ENCODE peak calls at places on chromosome 15, in four cellular contexts. P, J, U and E are unnamed samples.

GRCh38 chr15:81959196-81959595 is 86.6 kb downstream of the MEX3B start:
- DNase-seq in P (no peak), J (no peak), U (no peak), E (no peak)

GRCh38 chr15:69793783-69794451 is 303.8 kb downstream of the TLE3 start:
- DNase-seq in P (no peak), U (no peak), J (no peak), E (no peak)

GRCh38 chr15:84840741-84841429 is 23.7 kb downstream of the ALPK3 start:
- DNase-seq in U (peak), J (no peak), P (no peak), E (peak)

GRCh38 chr15:99440551-99441426 is 125.0 kb upstream of the MEF2A start:
- DNase-seq in J (no peak), U (peak), P (no peak), E (no peak)

GRCh38 chr15:95799286-95800187 is 531.0 kb upstream of the NR2F2 start:
- DNase-seq in U (no peak), J (no peak), P (no peak), E (peak)

GRCh38 chr15:82737975-82738374 is 28.3 kb upstream of the AP3B2 start:
- DNase-seq in P (no peak), J (no peak), U (no peak), E (no peak)

GRCh38 chr15:37093480-37094410 is 6.6 kb downstream of the MEIS2 start:
- DNase-seq in J (no peak), U (no peak), P (no peak), E (peak)

GRCh38 chr15:85854345-85855097 is 59.8 kb upstream of the KLHL25 start:
- DNase-seq in J (peak), U (peak), P (peak), E (peak)

GRCh38 chr15:68301300-68301699 is 23.8 kb downstream of the FEM1B start:
- DNase-seq in U (peak), J (no peak), P (no peak), E (no peak)

GRCh38 chr15:89356634-89357298 is 22.1 kb upstream of the POLG start:
- DNase-seq in P (no peak), J (no peak), U (no peak), E (no peak)

GRCh38 chr15:73937726-73938125 is 11.5 kb downstream of the LOXL1 start:
- DNase-seq in U (no peak), P (no peak), J (no peak), E (no peak)

GRCh38 chr15:98770984-98771383 is 122.6 kb downstream of the IGF1R start:
- DNase-seq in P (no peak), J (no peak), U (no peak), E (no peak)

GRCh38 chr15:74317820-74318375 is 49.5 kb downstream of the CYP11A1 start:
- DNase-seq in J (no peak), P (no peak), U (peak), E (peak)

GRCh38 chr15:63223463-63223862 is 34.1 kb downstream of the RAB8B start:
- DNase-seq in J (no peak), P (no peak), U (no peak), E (no peak)

GRCh38 chr15:63884953-63885352 is 51.2 kb upstream of the HERC1 start:
- DNase-seq in J (no peak), P (no peak), U (no peak), E (no peak)

GRCh38 chr15:94532226-94532625 is 300.9 kb downstream of the MCTP2 start:
- DNase-seq in U (no peak), J (no peak), P (no peak), E (no peak)

GRCh38 chr15:41585140-41586047 is 26.4 kb downstream of the TYRO3 start:
- DNase-seq in U (peak), P (peak), J (peak), E (peak)

GRCh38 chr15:101004500-101004899 is 85.3 kb downstream of the LRRK1 start:
- DNase-seq in J (no peak), U (no peak), P (no peak), E (no peak)

GRCh38 chr15:52183562-52184173 is 7.5 kb downstream of the GNB5 start:
- DNase-seq in J (peak), U (no peak), P (peak), E (peak)

GRCh38 chr15:89836255-89837133 is 21.8 kb upstream of the ANPEP start:
- DNase-seq in P (no peak), U (no peak), J (no peak), E (peak)

GRCh38 chr15:35921051-35921450 is 375.1 kb upstream of the DPH6 start:
- DNase-seq in J (no peak), U (no peak), P (no peak), E (no peak)

GRCh38 chr15:45457641-45458539 is 64.7 kb downstream of the SLC30A4 start:
- DNase-seq in J (peak), U (peak), P (peak), E (peak)

GRCh38 chr15:45715528-45715927 is 80.7 kb downstream of the SQOR start:
- DNase-seq in J (no peak), P (no peak), U (no peak), E (peak)

GRCh38 chr15:38593523-38593922 is 28.9 kb upstream of the RASGRP1 start:
- DNase-seq in J (no peak), U (no peak), P (no peak), E (no peak)

GRCh38 chr15:90104551-90104950 is 2.3 kb upstream of the IDH2 start:
- DNase-seq in J (no peak), P (no peak), U (no peak), E (no peak)

GRCh38 chr15:66865622-66866611 is 163.9 kb downstream of the SMAD6 start:
- DNase-seq in U (no peak), J (no peak), P (no peak), E (no peak)

GRCh38 chr15:57160823-57161560 is 215.3 kb upstream of the CGNL1 start:
- DNase-seq in P (no peak), U (no peak), J (no peak), E (no peak)

GRCh38 chr15:49898575-49899283 is 220.3 kb downstream of the ATP8B4 start:
- DNase-seq in U (no peak), P (no peak), J (no peak), E (no peak)